ENCODE peak calls at places on chromosomes 2 and 18, in ten cellular contexts. One of them, this sample, is unnamed.
A peak's percentile ranks its signal among the peaks of the same experiment; 100 is the strongest.

GRCh38 chr2:149885468-149885867 is 297.9 kb upstream of the MMADHC start:
- DNase-seq in AG09309: no peak
- DNase-seq in astrocyte of the cerebellum: peak; percentile 45
- DNase-seq in activated CD4-positive, alpha-beta T cell treated with anti-CD3 and anti-CD28 coated beads, Interleukin-2, amount 50 U/mL, for 1 hour: no peak
- DNase-seq in activated T-helper 1 cell treated with anti-CD3 and anti-CD28 coated beads, Interleukin-2, amount 50 U/mL, for 16 hours: no peak
- DNase-seq in neural crest cell: no peak
- DNase-seq in activated naive CD4-positive, alpha-beta T cell: no peak
- DNase-seq in T1000: no peak
- DNase-seq in stimulated activated CD8-positive, alpha-beta memory T cell treated with anti-CD3 and anti-CD28 coated beads, Interleukin-2, amount 100 ng/mL, for 1 hour: no peak
- DNase-seq in H7: no peak
- DNase-seq in this sample: no peak

GRCh38 chr18:55579471-55579870 is 8.5 kb downstream of the TCF4 start:
- DNase-seq in AG09309: no peak
- DNase-seq in astrocyte of the cerebellum: no peak
- DNase-seq in activated CD4-positive, alpha-beta T cell treated with anti-CD3 and anti-CD28 coated beads, Interleukin-2, amount 50 U/mL, for 1 hour: no peak
- DNase-seq in activated T-helper 1 cell treated with anti-CD3 and anti-CD28 coated beads, Interleukin-2, amount 50 U/mL, for 16 hours: no peak
- DNase-seq in neural crest cell: no peak
- DNase-seq in activated naive CD4-positive, alpha-beta T cell: no peak
- DNase-seq in T1000: no peak
- DNase-seq in stimulated activated CD8-positive, alpha-beta memory T cell treated with anti-CD3 and anti-CD28 coated beads, Interleukin-2, amount 100 ng/mL, for 1 hour: no peak
- DNase-seq in H7: no peak
- DNase-seq in this sample: no peak

GRCh38 chr2:109218792-109219126 is 89.8 kb downstream of the SH3RF3 start:
- DNase-seq in AG09309: no peak
- DNase-seq in astrocyte of the cerebellum: no peak
- DNase-seq in activated CD4-positive, alpha-beta T cell treated with anti-CD3 and anti-CD28 coated beads, Interleukin-2, amount 50 U/mL, for 1 hour: no peak
- DNase-seq in activated T-helper 1 cell treated with anti-CD3 and anti-CD28 coated beads, Interleukin-2, amount 50 U/mL, for 16 hours: no peak
- DNase-seq in neural crest cell: no peak
- DNase-seq in activated naive CD4-positive, alpha-beta T cell: no peak
- DNase-seq in T1000: no peak
- DNase-seq in stimulated activated CD8-positive, alpha-beta memory T cell treated with anti-CD3 and anti-CD28 coated beads, Interleukin-2, amount 100 ng/mL, for 1 hour: no peak
- DNase-seq in H7: no peak
- DNase-seq in this sample: no peak

GRCh38 chr18:48732767-48733424 is 194.1 kb downstream of the CTIF start:
- DNase-seq in AG09309: no peak
- DNase-seq in astrocyte of the cerebellum: no peak
- DNase-seq in activated CD4-positive, alpha-beta T cell treated with anti-CD3 and anti-CD28 coated beads, Interleukin-2, amount 50 U/mL, for 1 hour: no peak
- DNase-seq in activated T-helper 1 cell treated with anti-CD3 and anti-CD28 coated beads, Interleukin-2, amount 50 U/mL, for 16 hours: no peak
- DNase-seq in neural crest cell: no peak
- DNase-seq in activated naive CD4-positive, alpha-beta T cell: no peak
- DNase-seq in T1000: no peak
- DNase-seq in stimulated activated CD8-positive, alpha-beta memory T cell treated with anti-CD3 and anti-CD28 coated beads, Interleukin-2, amount 100 ng/mL, for 1 hour: no peak
- DNase-seq in H7: no peak
- DNase-seq in this sample: no peak

GRCh38 chr2:24871852-24872323 is 48.1 kb downstream of the ADCY3 start:
- DNase-seq in AG09309: no peak
- DNase-seq in astrocyte of the cerebellum: no peak
- DNase-seq in activated CD4-positive, alpha-beta T cell treated with anti-CD3 and anti-CD28 coated beads, Interleukin-2, amount 50 U/mL, for 1 hour: no peak
- DNase-seq in activated T-helper 1 cell treated with anti-CD3 and anti-CD28 coated beads, Interleukin-2, amount 50 U/mL, for 16 hours: no peak
- DNase-seq in neural crest cell: no peak
- DNase-seq in activated naive CD4-positive, alpha-beta T cell: no peak
- DNase-seq in T1000: no peak
- DNase-seq in stimulated activated CD8-positive, alpha-beta memory T cell treated with anti-CD3 and anti-CD28 coated beads, Interleukin-2, amount 100 ng/mL, for 1 hour: no peak
- DNase-seq in H7: peak; percentile 43
- DNase-seq in this sample: no peak

GRCh38 chr2:131493199-131494018 is 1.2 kb upstream of the MZT2A start:
- DNase-seq in AG09309: no peak
- DNase-seq in astrocyte of the cerebellum: no peak
- DNase-seq in activated CD4-positive, alpha-beta T cell treated with anti-CD3 and anti-CD28 coated beads, Interleukin-2, amount 50 U/mL, for 1 hour: no peak
- DNase-seq in activated T-helper 1 cell treated with anti-CD3 and anti-CD28 coated beads, Interleukin-2, amount 50 U/mL, for 16 hours: no peak
- DNase-seq in neural crest cell: no peak
- DNase-seq in activated naive CD4-positive, alpha-beta T cell: no peak
- DNase-seq in T1000: no peak
- DNase-seq in stimulated activated CD8-positive, alpha-beta memory T cell treated with anti-CD3 and anti-CD28 coated beads, Interleukin-2, amount 100 ng/mL, for 1 hour: no peak
- DNase-seq in H7: no peak
- DNase-seq in this sample: no peak

GRCh38 chr2:47189635-47190034 is 34.5 kb upstream of the STPG4 start:
- DNase-seq in AG09309: peak; percentile 79
- DNase-seq in astrocyte of the cerebellum: peak; percentile 88
- DNase-seq in activated CD4-positive, alpha-beta T cell treated with anti-CD3 and anti-CD28 coated beads, Interleukin-2, amount 50 U/mL, for 1 hour: no peak
- DNase-seq in activated T-helper 1 cell treated with anti-CD3 and anti-CD28 coated beads, Interleukin-2, amount 50 U/mL, for 16 hours: no peak
- DNase-seq in neural crest cell: no peak
- DNase-seq in activated naive CD4-positive, alpha-beta T cell: no peak
- DNase-seq in T1000: no peak
- DNase-seq in stimulated activated CD8-positive, alpha-beta memory T cell treated with anti-CD3 and anti-CD28 coated beads, Interleukin-2, amount 100 ng/mL, for 1 hour: no peak
- DNase-seq in H7: no peak
- DNase-seq in this sample: no peak

GRCh38 chr2:229980440-229981184 is 58.3 kb downstream of the FBXO36 start:
- DNase-seq in AG09309: peak; percentile 27
- DNase-seq in astrocyte of the cerebellum: peak; percentile 76
- DNase-seq in activated CD4-positive, alpha-beta T cell treated with anti-CD3 and anti-CD28 coated beads, Interleukin-2, amount 50 U/mL, for 1 hour: no peak
- DNase-seq in activated T-helper 1 cell treated with anti-CD3 and anti-CD28 coated beads, Interleukin-2, amount 50 U/mL, for 16 hours: no peak
- DNase-seq in neural crest cell: no peak
- DNase-seq in activated naive CD4-positive, alpha-beta T cell: no peak
- DNase-seq in T1000: no peak
- DNase-seq in stimulated activated CD8-positive, alpha-beta memory T cell treated with anti-CD3 and anti-CD28 coated beads, Interleukin-2, amount 100 ng/mL, for 1 hour: no peak
- DNase-seq in H7: peak; percentile 53
- DNase-seq in this sample: peak; percentile 92

GRCh38 chr2:147789287-147789686 is 55.5 kb upstream of the ACVR2A start:
- DNase-seq in AG09309: no peak
- DNase-seq in astrocyte of the cerebellum: no peak
- DNase-seq in activated CD4-positive, alpha-beta T cell treated with anti-CD3 and anti-CD28 coated beads, Interleukin-2, amount 50 U/mL, for 1 hour: no peak
- DNase-seq in activated T-helper 1 cell treated with anti-CD3 and anti-CD28 coated beads, Interleukin-2, amount 50 U/mL, for 16 hours: no peak
- DNase-seq in neural crest cell: no peak
- DNase-seq in activated naive CD4-positive, alpha-beta T cell: no peak
- DNase-seq in T1000: no peak
- DNase-seq in stimulated activated CD8-positive, alpha-beta memory T cell treated with anti-CD3 and anti-CD28 coated beads, Interleukin-2, amount 100 ng/mL, for 1 hour: no peak
- DNase-seq in H7: no peak
- DNase-seq in this sample: no peak

GRCh38 chr2:108139521-108139920 is 100.2 kb upstream of the SULT1C3 start:
- DNase-seq in AG09309: no peak
- DNase-seq in astrocyte of the cerebellum: peak; percentile 23
- DNase-seq in activated CD4-positive, alpha-beta T cell treated with anti-CD3 and anti-CD28 coated beads, Interleukin-2, amount 50 U/mL, for 1 hour: no peak
- DNase-seq in activated T-helper 1 cell treated with anti-CD3 and anti-CD28 coated beads, Interleukin-2, amount 50 U/mL, for 16 hours: no peak
- DNase-seq in neural crest cell: no peak
- DNase-seq in activated naive CD4-positive, alpha-beta T cell: no peak
- DNase-seq in T1000: no peak
- DNase-seq in stimulated activated CD8-positive, alpha-beta memory T cell treated with anti-CD3 and anti-CD28 coated beads, Interleukin-2, amount 100 ng/mL, for 1 hour: no peak
- DNase-seq in H7: no peak
- DNase-seq in this sample: no peak

GRCh38 chr2:154724194-154724797 is 25.8 kb downstream of the KCNJ3 start:
- DNase-seq in AG09309: no peak
- DNase-seq in astrocyte of the cerebellum: no peak
- DNase-seq in activated CD4-positive, alpha-beta T cell treated with anti-CD3 and anti-CD28 coated beads, Interleukin-2, amount 50 U/mL, for 1 hour: no peak
- DNase-seq in activated T-helper 1 cell treated with anti-CD3 and anti-CD28 coated beads, Interleukin-2, amount 50 U/mL, for 16 hours: no peak
- DNase-seq in neural crest cell: no peak
- DNase-seq in activated naive CD4-positive, alpha-beta T cell: no peak
- DNase-seq in T1000: no peak
- DNase-seq in stimulated activated CD8-positive, alpha-beta memory T cell treated with anti-CD3 and anti-CD28 coated beads, Interleukin-2, amount 100 ng/mL, for 1 hour: no peak
- DNase-seq in H7: no peak
- DNase-seq in this sample: no peak

GRCh38 chr2:191349990-191350389 is 104.8 kb downstream of the MYO1B start:
- DNase-seq in AG09309: no peak
- DNase-seq in astrocyte of the cerebellum: no peak
- DNase-seq in activated CD4-positive, alpha-beta T cell treated with anti-CD3 and anti-CD28 coated beads, Interleukin-2, amount 50 U/mL, for 1 hour: no peak
- DNase-seq in activated T-helper 1 cell treated with anti-CD3 and anti-CD28 coated beads, Interleukin-2, amount 50 U/mL, for 16 hours: no peak
- DNase-seq in neural crest cell: no peak
- DNase-seq in activated naive CD4-positive, alpha-beta T cell: no peak
- DNase-seq in T1000: no peak
- DNase-seq in stimulated activated CD8-positive, alpha-beta memory T cell treated with anti-CD3 and anti-CD28 coated beads, Interleukin-2, amount 100 ng/mL, for 1 hour: no peak
- DNase-seq in H7: no peak
- DNase-seq in this sample: no peak

GRCh38 chr2:200422532-200423262 is 87.2 kb downstream of the KCTD18 start:
- DNase-seq in AG09309: no peak
- DNase-seq in astrocyte of the cerebellum: no peak
- DNase-seq in activated CD4-positive, alpha-beta T cell treated with anti-CD3 and anti-CD28 coated beads, Interleukin-2, amount 50 U/mL, for 1 hour: no peak
- DNase-seq in activated T-helper 1 cell treated with anti-CD3 and anti-CD28 coated beads, Interleukin-2, amount 50 U/mL, for 16 hours: no peak
- DNase-seq in neural crest cell: no peak
- DNase-seq in activated naive CD4-positive, alpha-beta T cell: no peak
- DNase-seq in T1000: no peak
- DNase-seq in stimulated activated CD8-positive, alpha-beta memory T cell treated with anti-CD3 and anti-CD28 coated beads, Interleukin-2, amount 100 ng/mL, for 1 hour: no peak
- DNase-seq in H7: no peak
- DNase-seq in this sample: no peak

GRCh38 chr2:128787616-128788015 is 468.9 kb upstream of the HS6ST1 start:
- DNase-seq in AG09309: no peak
- DNase-seq in astrocyte of the cerebellum: no peak
- DNase-seq in activated CD4-positive, alpha-beta T cell treated with anti-CD3 and anti-CD28 coated beads, Interleukin-2, amount 50 U/mL, for 1 hour: no peak
- DNase-seq in activated T-helper 1 cell treated with anti-CD3 and anti-CD28 coated beads, Interleukin-2, amount 50 U/mL, for 16 hours: no peak
- DNase-seq in neural crest cell: no peak
- DNase-seq in activated naive CD4-positive, alpha-beta T cell: no peak
- DNase-seq in T1000: no peak
- DNase-seq in stimulated activated CD8-positive, alpha-beta memory T cell treated with anti-CD3 and anti-CD28 coated beads, Interleukin-2, amount 100 ng/mL, for 1 hour: no peak
- DNase-seq in H7: peak; percentile 35
- DNase-seq in this sample: no peak

GRCh38 chr2:233165895-233166661 is 85.4 kb upstream of the ATG16L1 start:
- DNase-seq in AG09309: peak; percentile 23
- DNase-seq in astrocyte of the cerebellum: no peak
- DNase-seq in activated CD4-positive, alpha-beta T cell treated with anti-CD3 and anti-CD28 coated beads, Interleukin-2, amount 50 U/mL, for 1 hour: no peak
- DNase-seq in activated T-helper 1 cell treated with anti-CD3 and anti-CD28 coated beads, Interleukin-2, amount 50 U/mL, for 16 hours: peak; percentile 2
- DNase-seq in neural crest cell: no peak
- DNase-seq in activated naive CD4-positive, alpha-beta T cell: no peak
- DNase-seq in T1000: no peak
- DNase-seq in stimulated activated CD8-positive, alpha-beta memory T cell treated with anti-CD3 and anti-CD28 coated beads, Interleukin-2, amount 100 ng/mL, for 1 hour: no peak
- DNase-seq in H7: no peak
- DNase-seq in this sample: no peak

GRCh38 chr2:148654414-148654813 is 9.9 kb downstream of the EPC2 start:
- DNase-seq in AG09309: no peak
- DNase-seq in astrocyte of the cerebellum: no peak
- DNase-seq in activated CD4-positive, alpha-beta T cell treated with anti-CD3 and anti-CD28 coated beads, Interleukin-2, amount 50 U/mL, for 1 hour: no peak
- DNase-seq in activated T-helper 1 cell treated with anti-CD3 and anti-CD28 coated beads, Interleukin-2, amount 50 U/mL, for 16 hours: no peak
- DNase-seq in neural crest cell: no peak
- DNase-seq in activated naive CD4-positive, alpha-beta T cell: no peak
- DNase-seq in T1000: no peak
- DNase-seq in stimulated activated CD8-positive, alpha-beta memory T cell treated with anti-CD3 and anti-CD28 coated beads, Interleukin-2, amount 100 ng/mL, for 1 hour: no peak
- DNase-seq in H7: no peak
- DNase-seq in this sample: no peak

GRCh38 chr2:241018051-241018891 is 19.9 kb downstream of the SNED1 start:
- DNase-seq in AG09309: no peak
- DNase-seq in astrocyte of the cerebellum: no peak
- DNase-seq in activated CD4-positive, alpha-beta T cell treated with anti-CD3 and anti-CD28 coated beads, Interleukin-2, amount 50 U/mL, for 1 hour: no peak
- DNase-seq in activated T-helper 1 cell treated with anti-CD3 and anti-CD28 coated beads, Interleukin-2, amount 50 U/mL, for 16 hours: no peak
- DNase-seq in neural crest cell: no peak
- DNase-seq in activated naive CD4-positive, alpha-beta T cell: no peak
- DNase-seq in T1000: no peak
- DNase-seq in stimulated activated CD8-positive, alpha-beta memory T cell treated with anti-CD3 and anti-CD28 coated beads, Interleukin-2, amount 100 ng/mL, for 1 hour: no peak
- DNase-seq in H7: no peak
- DNase-seq in this sample: no peak

GRCh38 chr2:207926133-207927076 is 98.9 kb downstream of the PLEKHM3 start:
- DNase-seq in AG09309: peak; percentile 56
- DNase-seq in astrocyte of the cerebellum: no peak
- DNase-seq in activated CD4-positive, alpha-beta T cell treated with anti-CD3 and anti-CD28 coated beads, Interleukin-2, amount 50 U/mL, for 1 hour: no peak
- DNase-seq in activated T-helper 1 cell treated with anti-CD3 and anti-CD28 coated beads, Interleukin-2, amount 50 U/mL, for 16 hours: no peak
- DNase-seq in neural crest cell: no peak
- DNase-seq in activated naive CD4-positive, alpha-beta T cell: no peak
- DNase-seq in T1000: no peak
- DNase-seq in stimulated activated CD8-positive, alpha-beta memory T cell treated with anti-CD3 and anti-CD28 coated beads, Interleukin-2, amount 100 ng/mL, for 1 hour: no peak
- DNase-seq in H7: no peak
- DNase-seq in this sample: peak; percentile 23

GRCh38 chr2:224357098-224357901 is 44.6 kb downstream of the FAM124B start:
- DNase-seq in AG09309: peak; percentile 29
- DNase-seq in astrocyte of the cerebellum: peak; percentile 39
- DNase-seq in activated CD4-positive, alpha-beta T cell treated with anti-CD3 and anti-CD28 coated beads, Interleukin-2, amount 50 U/mL, for 1 hour: peak; percentile 48
- DNase-seq in activated T-helper 1 cell treated with anti-CD3 and anti-CD28 coated beads, Interleukin-2, amount 50 U/mL, for 16 hours: peak; percentile 31
- DNase-seq in neural crest cell: peak; percentile 64
- DNase-seq in activated naive CD4-positive, alpha-beta T cell: peak; percentile 5
- DNase-seq in T1000: peak; percentile 28
- DNase-seq in stimulated activated CD8-positive, alpha-beta memory T cell treated with anti-CD3 and anti-CD28 coated beads, Interleukin-2, amount 100 ng/mL, for 1 hour: peak; percentile 10
- DNase-seq in H7: peak; percentile 71
- DNase-seq in this sample: peak; percentile 56

GRCh38 chr2:117856415-117857210 is 42.1 kb downstream of the DDX18 start:
- DNase-seq in AG09309: peak; percentile 81
- DNase-seq in astrocyte of the cerebellum: peak; percentile 72
- DNase-seq in activated CD4-positive, alpha-beta T cell treated with anti-CD3 and anti-CD28 coated beads, Interleukin-2, amount 50 U/mL, for 1 hour: no peak
- DNase-seq in activated T-helper 1 cell treated with anti-CD3 and anti-CD28 coated beads, Interleukin-2, amount 50 U/mL, for 16 hours: no peak
- DNase-seq in neural crest cell: no peak
- DNase-seq in activated naive CD4-positive, alpha-beta T cell: no peak
- DNase-seq in T1000: peak; percentile 69
- DNase-seq in stimulated activated CD8-positive, alpha-beta memory T cell treated with anti-CD3 and anti-CD28 coated beads, Interleukin-2, amount 100 ng/mL, for 1 hour: no peak
- DNase-seq in H7: no peak
- DNase-seq in this sample: no peak

GRCh38 chr2:228474466-228474865 is 293.0 kb upstream of the SPHKAP start:
- DNase-seq in AG09309: no peak
- DNase-seq in astrocyte of the cerebellum: no peak
- DNase-seq in activated CD4-positive, alpha-beta T cell treated with anti-CD3 and anti-CD28 coated beads, Interleukin-2, amount 50 U/mL, for 1 hour: no peak
- DNase-seq in activated T-helper 1 cell treated with anti-CD3 and anti-CD28 coated beads, Interleukin-2, amount 50 U/mL, for 16 hours: no peak
- DNase-seq in neural crest cell: no peak
- DNase-seq in activated naive CD4-positive, alpha-beta T cell: no peak
- DNase-seq in T1000: no peak
- DNase-seq in stimulated activated CD8-positive, alpha-beta memory T cell treated with anti-CD3 and anti-CD28 coated beads, Interleukin-2, amount 100 ng/mL, for 1 hour: no peak
- DNase-seq in H7: no peak
- DNase-seq in this sample: no peak